ENCODE peak calls at places on chromosomes 12 and 14, in nine cellular contexts. B is left lung; S is GM03348; N is HuH-7; L is activated naive CD4-positive, alpha-beta T cell treated with anti-CD3 and anti-CD28 coated beads for 36 hours; J is GM12878; Q is GM04504; U is ovary; T is stimulated activated CD4-positive, alpha-beta T cell treated with anti-CD3 and anti-CD28 coated beads, Interleukin-2, amount 100 ng/mL, for 24 hours. A is an unnamed sample.

GRCh38 chr12:54258286-54258685 is 21.6 kb downstream of the CBX5 start:
- DNase-seq in L (no peak), Q (no peak), S (peak), B (no peak), N (no peak), J (no peak), U (no peak), T (no peak), A (no peak)

GRCh38 chr12:113098428-113099028 is 37.0 kb downstream of the RASAL1 start:
- DNase-seq in N (peak), Q (peak), B (no peak), T (peak), S (peak), U (peak), J (no peak), L (peak), A (peak)

GRCh38 chr12:96431067-96431466 is 30.8 kb upstream of the CDK17 start:
- DNase-seq in Q (no peak), J (no peak), B (no peak), N (no peak), T (no peak), U (no peak), L (no peak), S (no peak), A (no peak)

GRCh38 chr12:130142736-130143135 is 19.5 kb upstream of the FZD10 start:
- DNase-seq in T (no peak), U (no peak), S (no peak), N (no peak), B (no peak), Q (no peak), J (no peak), L (no peak), A (no peak)

GRCh38 chr14:37428954-37429353 is 166.1 kb downstream of the FOXA1 start:
- DNase-seq in N (no peak), L (no peak), S (no peak), Q (no peak), U (no peak), J (no peak), T (no peak), B (no peak), A (no peak)

GRCh38 chr14:28635387-28635786 is 131.2 kb upstream of the FOXG1 start:
- DNase-seq in J (no peak), T (no peak), S (peak), Q (peak), U (no peak), B (no peak), N (peak), L (peak), A (peak)

GRCh38 chr12:88884600-88884999 is 304.3 kb upstream of the KITLG start:
- DNase-seq in S (no peak), Q (no peak), U (no peak), B (no peak), L (no peak), J (peak), N (no peak), T (no peak), A (no peak)

GRCh38 chr12:106739815-106740552 is 34.5 kb upstream of the RIC8B start:
- DNase-seq in U (no peak), Q (no peak), S (no peak), B (no peak), N (no peak), L (no peak), T (no peak), J (no peak), A (no peak)